ENCODE peak calls at places on chromosomes 6 and 20, in five cellular contexts. U is ELF-1, R is occipital lobe, H is NCI-H2107, G is midbrain. E is an unnamed sample.

GRCh38 chr6:167229586-167229985 is 61.5 kb upstream of the UNC93A start:
- DNase-seq in U (no peak), G (no peak), H (no peak), R (no peak), E (no peak)

GRCh38 chr6:35053701-35054100 is 87.4 kb downstream of the TCP11 start:
- DNase-seq in H (no peak), U (no peak), R (no peak), G (no peak), E (no peak)

GRCh38 chr6:166499350-166500163 is 86.9 kb downstream of the RAMACL start:
- DNase-seq in G (no peak), H (no peak), U (no peak), R (no peak), E (no peak)

GRCh38 chr6:29230666-29231065 is 60.0 kb downstream of the OR2J2 start:
- DNase-seq in R (no peak), G (no peak), U (no peak), H (no peak), E (no peak)

GRCh38 chr6:28281288-28282064 is at the start of gene PGBD1:
- DNase-seq in R (peak; percentile 60), H (peak; percentile 18), G (peak; percentile 53), U (peak; percentile 92), E (peak; percentile 95)

GRCh38 chr6:22413681-22414305 is 117.0 kb upstream of the PRL start:
- DNase-seq in G (no peak), R (no peak), H (no peak), U (no peak), E (no peak)

GRCh38 chr20:10404023-10404628 is 29.9 kb downstream of the MKKS start:
- DNase-seq in R (no peak), G (no peak), U (no peak), H (no peak), E (no peak)

GRCh38 chr20:46169245-46170171 is 51.4 kb downstream of the CD40 start:
- DNase-seq in G (no peak), R (no peak), H (no peak), U (peak; percentile 46), E (no peak)

GRCh38 chr6:150175611-150176151 is 32.8 kb downstream of the PPP1R14C start:
- DNase-seq in G (no peak), R (no peak), U (no peak), H (peak; percentile 3), E (no peak)

GRCh38 chr6:114398481-114398880 is 55.7 kb upstream of the HS3ST5 start:
- DNase-seq in U (no peak), H (no peak), G (no peak), R (no peak), E (no peak)

GRCh38 chr6:11428895-11429294 is 108.7 kb upstream of the TMEM170B start:
- DNase-seq in U (peak; percentile 90), R (no peak), H (no peak), G (no peak), E (peak; percentile 33)

GRCh38 chr20:39004508-39004907 is 42.4 kb downstream of the DHX35 start:
- DNase-seq in G (no peak), U (no peak), H (no peak), R (no peak), E (no peak)

E was measured in neural progenitor cell.